ENCODE peak calls at places on chromosomes 5 and 9, in seven cellular contexts. One of them, this sample, is unnamed.

GRCh38 chr9:128918921-128919320 is 1.9 kb upstream of the PHYHD1 start:
- DNase-seq in pancreas: no peak
- DNase-seq in spleen: no peak
- DNase-seq in body of pancreas: no peak
- DNase-seq in tibial artery: no peak
- DNase-seq in mesothelial cell of epicardium: no peak
- DNase-seq in testis: no peak
- DNase-seq in this sample: no peak

GRCh38 chr5:68839019-68839552 is 254.7 kb upstream of the SLC30A5 start:
- DNase-seq in pancreas: no peak
- DNase-seq in spleen: no peak
- DNase-seq in body of pancreas: no peak
- DNase-seq in tibial artery: no peak
- DNase-seq in mesothelial cell of epicardium: no peak
- DNase-seq in testis: no peak
- DNase-seq in this sample: no peak

GRCh38 chr5:143347698-143348344 is 55.7 kb downstream of the NR3C1 start:
- DNase-seq in pancreas: no peak
- DNase-seq in spleen: no peak
- DNase-seq in body of pancreas: no peak
- DNase-seq in tibial artery: no peak
- DNase-seq in mesothelial cell of epicardium: no peak
- DNase-seq in testis: no peak
- DNase-seq in this sample: no peak

GRCh38 chr9:14096182-14096922 is 217.6 kb downstream of the NFIB start:
- DNase-seq in pancreas: peak
- DNase-seq in spleen: no peak
- DNase-seq in body of pancreas: peak
- DNase-seq in tibial artery: no peak
- DNase-seq in mesothelial cell of epicardium: no peak
- DNase-seq in testis: no peak
- DNase-seq in this sample: no peak

GRCh38 chr5:103774736-103775135 is 212.1 kb upstream of the NUDT12 start:
- DNase-seq in pancreas: no peak
- DNase-seq in spleen: no peak
- DNase-seq in body of pancreas: no peak
- DNase-seq in tibial artery: no peak
- DNase-seq in mesothelial cell of epicardium: no peak
- DNase-seq in testis: no peak
- DNase-seq in this sample: no peak

GRCh38 chr5:38479315-38479904 is 77.0 kb downstream of the LIFR start:
- DNase-seq in pancreas: no peak
- DNase-seq in spleen: no peak
- DNase-seq in body of pancreas: no peak
- DNase-seq in tibial artery: no peak
- DNase-seq in mesothelial cell of epicardium: no peak
- DNase-seq in testis: peak
- DNase-seq in this sample: no peak

GRCh38 chr5:175230299-175230698 is 213.7 kb downstream of the DRD1 start:
- DNase-seq in pancreas: no peak
- DNase-seq in spleen: no peak
- DNase-seq in body of pancreas: no peak
- DNase-seq in tibial artery: no peak
- DNase-seq in mesothelial cell of epicardium: no peak
- DNase-seq in testis: no peak
- DNase-seq in this sample: no peak

GRCh38 chr9:34591091-34591910 is 1.8 kb upstream of the CNTFR start:
- DNase-seq in pancreas: peak
- DNase-seq in spleen: peak
- DNase-seq in body of pancreas: peak
- DNase-seq in tibial artery: peak
- DNase-seq in mesothelial cell of epicardium: peak
- DNase-seq in testis: peak
- DNase-seq in this sample: peak

GRCh38 chr9:73038613-73039012 is 85.8 kb upstream of the ALDH1A1 start:
- DNase-seq in pancreas: no peak
- DNase-seq in spleen: no peak
- DNase-seq in body of pancreas: peak
- DNase-seq in tibial artery: peak
- DNase-seq in mesothelial cell of epicardium: no peak
- DNase-seq in testis: peak
- DNase-seq in this sample: no peak

GRCh38 chr9:125659954-125660353 is 47.1 kb downstream of the MAPKAP1 start:
- DNase-seq in pancreas: no peak
- DNase-seq in spleen: no peak
- DNase-seq in body of pancreas: no peak
- DNase-seq in tibial artery: no peak
- DNase-seq in mesothelial cell of epicardium: no peak
- DNase-seq in testis: no peak
- DNase-seq in this sample: no peak

GRCh38 chr9:105330201-105330600 is 85.8 kb downstream of the SLC44A1 start:
- DNase-seq in pancreas: no peak
- DNase-seq in spleen: no peak
- DNase-seq in body of pancreas: no peak
- DNase-seq in tibial artery: no peak
- DNase-seq in mesothelial cell of epicardium: no peak
- DNase-seq in testis: no peak
- DNase-seq in this sample: no peak

GRCh38 chr5:32193591-32193990 is 19.5 kb upstream of the GOLPH3 start:
- DNase-seq in pancreas: peak
- DNase-seq in spleen: peak
- DNase-seq in body of pancreas: peak
- DNase-seq in tibial artery: peak
- DNase-seq in mesothelial cell of epicardium: peak
- DNase-seq in testis: peak
- DNase-seq in this sample: no peak

GRCh38 chr9:12773562-12773961 is 1.3 kb upstream of the LURAP1L start:
- DNase-seq in pancreas: no peak
- DNase-seq in spleen: no peak
- DNase-seq in body of pancreas: no peak
- DNase-seq in tibial artery: no peak
- DNase-seq in mesothelial cell of epicardium: no peak
- DNase-seq in testis: no peak
- DNase-seq in this sample: no peak

GRCh38 chr9:34502471-34503335 is 20.1 kb downstream of the ENHO start:
- DNase-seq in pancreas: no peak
- DNase-seq in spleen: no peak
- DNase-seq in body of pancreas: peak
- DNase-seq in tibial artery: no peak
- DNase-seq in mesothelial cell of epicardium: no peak
- DNase-seq in testis: peak
- DNase-seq in this sample: no peak

GRCh38 chr5:32044904-32045303 is 129.2 kb downstream of the GOLPH3 start:
- DNase-seq in pancreas: no peak
- DNase-seq in spleen: no peak
- DNase-seq in body of pancreas: no peak
- DNase-seq in tibial artery: no peak
- DNase-seq in mesothelial cell of epicardium: no peak
- DNase-seq in testis: no peak
- DNase-seq in this sample: no peak

GRCh38 chr9:123081824-123082223 is 48.4 kb downstream of the GPR21 start:
- DNase-seq in pancreas: no peak
- DNase-seq in spleen: no peak
- DNase-seq in body of pancreas: no peak
- DNase-seq in tibial artery: no peak
- DNase-seq in mesothelial cell of epicardium: no peak
- DNase-seq in testis: no peak
- DNase-seq in this sample: no peak

GRCh38 chr9:121437891-121438290 is 61.8 kb downstream of the GGTA1 start:
- DNase-seq in pancreas: no peak
- DNase-seq in spleen: no peak
- DNase-seq in body of pancreas: no peak
- DNase-seq in tibial artery: no peak
- DNase-seq in mesothelial cell of epicardium: no peak
- DNase-seq in testis: no peak
- DNase-seq in this sample: no peak

GRCh38 chr9:121439016-121439415 is 60.6 kb downstream of the GGTA1 start:
- DNase-seq in pancreas: no peak
- DNase-seq in spleen: no peak
- DNase-seq in body of pancreas: no peak
- DNase-seq in tibial artery: no peak
- DNase-seq in mesothelial cell of epicardium: no peak
- DNase-seq in testis: no peak
- DNase-seq in this sample: no peak

GRCh38 chr9:121439711-121440110 is 59.9 kb downstream of the GGTA1 start:
- DNase-seq in pancreas: no peak
- DNase-seq in spleen: no peak
- DNase-seq in body of pancreas: no peak
- DNase-seq in tibial artery: no peak
- DNase-seq in mesothelial cell of epicardium: no peak
- DNase-seq in testis: no peak
- DNase-seq in this sample: no peak

GRCh38 chr9:121441163-121441562 is 58.5 kb downstream of the GGTA1 start:
- DNase-seq in pancreas: no peak
- DNase-seq in spleen: no peak
- DNase-seq in body of pancreas: no peak
- DNase-seq in tibial artery: no peak
- DNase-seq in mesothelial cell of epicardium: no peak
- DNase-seq in testis: no peak
- DNase-seq in this sample: no peak

DNA sequence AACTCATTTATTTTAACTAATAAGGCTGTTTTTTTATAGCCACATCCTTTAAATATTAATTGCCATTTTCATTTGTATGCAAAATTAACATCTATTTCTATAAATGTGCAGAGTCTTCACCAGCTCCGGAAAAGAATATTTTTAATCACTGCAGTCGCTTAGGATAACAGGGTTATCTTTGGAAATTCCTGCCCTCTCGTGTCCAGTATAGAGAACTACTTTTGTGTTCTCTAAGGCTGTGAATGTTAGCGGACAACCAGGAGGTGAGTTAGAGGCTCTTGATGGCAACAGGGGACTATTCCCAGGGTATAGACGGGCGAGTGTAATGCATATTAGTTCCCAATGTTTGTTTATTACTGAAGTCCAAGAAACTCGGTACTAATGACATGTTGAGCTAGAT is 59.4 kb downstream of the GGTA1 start:
- DNase-seq in pancreas: no peak
- DNase-seq in spleen: no peak
- DNase-seq in body of pancreas: no peak
- DNase-seq in tibial artery: no peak
- DNase-seq in mesothelial cell of epicardium: no peak
- DNase-seq in testis: no peak
- DNase-seq in this sample: no peak
- TF ChIP-seq CTCF in pancreas: no peak
- TF ChIP-seq CTCF in spleen: no peak
- TF ChIP-seq CTCF in body of pancreas: peak
- TF ChIP-seq CTCF in tibial artery: peak
- TF ChIP-seq CTCF in mesothelial cell of epicardium: no peak
- TF ChIP-seq CTCF in testis: peak
- TF ChIP-seq CTCF in this sample: no peak

GRCh38 chr9:94918038-94918753 is 191.7 kb downstream of the AOPEP start:
- DNase-seq in pancreas: no peak
- DNase-seq in spleen: no peak
- DNase-seq in body of pancreas: no peak
- DNase-seq in tibial artery: no peak
- DNase-seq in mesothelial cell of epicardium: no peak
- DNase-seq in testis: no peak
- DNase-seq in this sample: no peak
- TF ChIP-seq CTCF in pancreas: no peak
- TF ChIP-seq CTCF in spleen: no peak
- TF ChIP-seq CTCF in body of pancreas: no peak
- TF ChIP-seq CTCF in tibial artery: no peak
- TF ChIP-seq CTCF in mesothelial cell of epicardium: no peak
- TF ChIP-seq CTCF in testis: no peak
- TF ChIP-seq CTCF in this sample: no peak

GRCh38 chr9:93907551-93908199 is 47.5 kb downstream of the BARX1 start:
- DNase-seq in pancreas: no peak
- DNase-seq in spleen: peak
- DNase-seq in body of pancreas: no peak
- DNase-seq in tibial artery: peak
- DNase-seq in mesothelial cell of epicardium: no peak
- DNase-seq in testis: no peak
- DNase-seq in this sample: no peak

GRCh38 chr9:93910598-93910997 is 44.6 kb downstream of the BARX1 start:
- DNase-seq in pancreas: no peak
- DNase-seq in spleen: no peak
- DNase-seq in body of pancreas: no peak
- DNase-seq in tibial artery: no peak
- DNase-seq in mesothelial cell of epicardium: no peak
- DNase-seq in testis: no peak
- DNase-seq in this sample: no peak

GRCh38 chr9:93910196-93910595 is 45.0 kb downstream of the BARX1 start:
- DNase-seq in pancreas: no peak
- DNase-seq in spleen: no peak
- DNase-seq in body of pancreas: no peak
- DNase-seq in tibial artery: no peak
- DNase-seq in mesothelial cell of epicardium: no peak
- DNase-seq in testis: no peak
- DNase-seq in this sample: no peak

GRCh38 chr9:93909242-93909616 is 45.9 kb downstream of the BARX1 start:
- DNase-seq in pancreas: no peak
- DNase-seq in spleen: peak
- DNase-seq in body of pancreas: no peak
- DNase-seq in tibial artery: no peak
- DNase-seq in mesothelial cell of epicardium: no peak
- DNase-seq in testis: no peak
- DNase-seq in this sample: no peak

DNA sequence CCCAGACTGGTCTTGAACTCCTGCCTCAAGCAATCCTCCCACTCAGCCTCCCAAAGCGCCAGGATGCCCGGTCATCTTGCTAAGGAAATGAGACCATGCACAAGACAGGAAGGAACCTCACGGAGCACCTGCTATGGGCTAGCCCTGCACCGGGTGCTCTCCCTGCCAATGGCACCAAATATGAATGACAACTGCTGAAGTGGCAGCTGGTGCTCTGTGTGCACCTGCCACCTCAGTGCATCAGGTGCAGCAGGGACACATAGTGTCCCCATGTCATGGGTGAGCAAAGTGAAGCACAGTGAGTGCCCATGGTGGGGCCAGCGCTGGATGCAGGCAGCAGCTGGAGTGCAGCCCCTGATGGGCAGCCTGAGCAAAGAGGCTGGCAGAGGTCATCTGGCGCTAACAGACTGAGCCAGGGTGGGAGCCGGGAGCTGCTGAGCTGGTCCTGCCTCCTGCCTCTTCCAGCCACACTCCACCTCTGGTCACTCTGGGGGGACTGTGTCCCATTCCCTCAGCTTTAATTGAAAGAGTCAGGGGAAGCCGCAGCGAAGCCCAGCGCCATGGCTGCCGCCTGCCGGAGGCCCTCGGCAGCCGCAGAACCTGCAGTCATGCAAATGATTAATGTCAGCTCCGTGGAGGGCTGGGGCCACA is 46.4 kb downstream of the BARX1 start:
- DNase-seq in pancreas: no peak
- DNase-seq in spleen: peak
- DNase-seq in body of pancreas: peak
- DNase-seq in tibial artery: no peak
- DNase-seq in mesothelial cell of epicardium: no peak
- DNase-seq in testis: no peak
- DNase-seq in this sample: no peak
- TF ChIP-seq CTCF in pancreas: no peak
- TF ChIP-seq CTCF in spleen: no peak
- TF ChIP-seq CTCF in body of pancreas: peak
- TF ChIP-seq CTCF in tibial artery: no peak
- TF ChIP-seq CTCF in mesothelial cell of epicardium: no peak
- TF ChIP-seq CTCF in testis: no peak
- TF ChIP-seq CTCF in this sample: no peak

GRCh38 chr5:43750809-43751208 is 147.8 kb downstream of the NNT start:
- DNase-seq in pancreas: no peak
- DNase-seq in spleen: no peak
- DNase-seq in body of pancreas: no peak
- DNase-seq in tibial artery: no peak
- DNase-seq in mesothelial cell of epicardium: no peak
- DNase-seq in testis: no peak
- DNase-seq in this sample: no peak

GRCh38 chr5:43753069-43753468 is 150.1 kb downstream of the NNT start:
- DNase-seq in pancreas: no peak
- DNase-seq in spleen: no peak
- DNase-seq in body of pancreas: no peak
- DNase-seq in tibial artery: peak
- DNase-seq in mesothelial cell of epicardium: no peak
- DNase-seq in testis: no peak
- DNase-seq in this sample: no peak
- TF ChIP-seq CTCF in pancreas: no peak
- TF ChIP-seq CTCF in spleen: no peak
- TF ChIP-seq CTCF in body of pancreas: no peak
- TF ChIP-seq CTCF in tibial artery: no peak
- TF ChIP-seq CTCF in mesothelial cell of epicardium: no peak
- TF ChIP-seq CTCF in testis: no peak
- TF ChIP-seq CTCF in this sample: no peak

This sample was measured in activated B cell treated with CpG ODN at 0.5 μM for 24 hours.